ENCODE peak calls at places on chromosomes 5 and 9, in four cellular contexts. W is neural crest cell; E is stimulated activated CD4-positive, alpha-beta T cell treated with anti-CD3 and anti-CD28 coated beads, Interleukin-2, amount 100 ng/mL, for 4 hours; H is choroid plexus epithelial cell. A is an unnamed sample.

GRCh38 chr9:86925686-86926085 is 21.6 kb downstream of the GAS1 start:
- DNase-seq in W (no peak), E (no peak), H (peak; percentile 55), A (no peak)

GRCh38 chr9:103902263-103902662 is 191.8 kb upstream of the SMC2 start:
- DNase-seq in W (no peak), E (no peak), H (no peak), A (no peak)

GRCh38 chr5:89313804-89314588 is 431.0 kb upstream of the MEF2C start:
- DNase-seq in W (no peak), E (no peak), H (peak; percentile 87), A (no peak)

GRCh38 chr5:15720515-15720914 is 220.5 kb downstream of the FBXL7 start:
- DNase-seq in W (no peak), E (no peak), H (no peak), A (no peak)

GRCh38 chr9:36163840-36164175 is 5.4 kb upstream of the CCIN start:
- DNase-seq in W (no peak), E (no peak), H (peak; percentile 56), A (no peak)

GRCh38 chr9:93064392-93065124 is 6.1 kb downstream of the SUSD3 start:
- DNase-seq in W (no peak), E (peak; percentile 67), H (peak; percentile 35), A (no peak)

GRCh38 chr9:79581794-79582193 is 10.0 kb downstream of the TLE4 start:
- DNase-seq in W (no peak), E (no peak), H (peak; percentile 93), A (peak; percentile 18)

GRCh38 chr5:148905541-148905940 is 79.1 kb downstream of the ADRB2 start:
- DNase-seq in W (no peak), E (no peak), H (no peak), A (no peak)

GRCh38 chr9:13588151-13589043 is 308.9 kb upstream of the MPDZ start:
- DNase-seq in W (no peak), E (no peak), H (no peak), A (no peak)

A was measured in NCI-H526.